ENCODE peak calls at places on chromosomes 13 and 19, in seven cellular contexts. One of them, this sample, is unnamed.
A peak's percentile ranks its signal among the peaks of the same experiment; 100 is the strongest.

GRCh38 chr13:46631184-46631542 is 78.2 kb downstream of the LRCH1 start:
- DNase-seq in NAMALWA: no peak
- DNase-seq in fibroblast of the conjunctiva: no peak
- DNase-seq in NCI-H187: no peak
- DNase-seq in ELF-1: no peak
- DNase-seq in NCI-H1105: no peak
- DNase-seq in choroid plexus epithelial cell: no peak
- DNase-seq in this sample: no peak

GRCh38 chr13:35789335-35790166 is 313.1 kb upstream of the MAB21L1 start:
- DNase-seq in NCI-H187: no peak
- DNase-seq in ELF-1: no peak
- DNase-seq in NAMALWA: peak; percentile 53
- DNase-seq in choroid plexus epithelial cell: peak; percentile 79
- DNase-seq in NCI-H1105: peak; percentile 19
- DNase-seq in fibroblast of the conjunctiva: peak; percentile 38
- DNase-seq in this sample: no peak

GRCh38 chr13:30158774-30159445 is 148.4 kb downstream of the KATNAL1 start:
- DNase-seq in NCI-H1105: no peak
- DNase-seq in choroid plexus epithelial cell: peak; percentile 89
- DNase-seq in fibroblast of the conjunctiva: peak; percentile 38
- DNase-seq in NCI-H187: no peak
- DNase-seq in ELF-1: no peak
- DNase-seq in NAMALWA: no peak
- DNase-seq in this sample: peak; percentile 42

GRCh38 chr19:1079566-1080111 is 12.7 kb downstream of the ARHGAP45 start:
- DNase-seq in NCI-H1105: no peak
- DNase-seq in choroid plexus epithelial cell: no peak
- DNase-seq in fibroblast of the conjunctiva: no peak
- DNase-seq in NCI-H187: no peak
- DNase-seq in ELF-1: peak; percentile 80
- DNase-seq in NAMALWA: no peak
- DNase-seq in this sample: no peak

GRCh38 chr19:41531438-41532311 is 44.3 kb upstream of the CEACAM21 start:
- DNase-seq in ELF-1: no peak
- DNase-seq in fibroblast of the conjunctiva: peak; percentile 24
- DNase-seq in NCI-H187: no peak
- DNase-seq in NAMALWA: peak; percentile 97
- DNase-seq in choroid plexus epithelial cell: peak; percentile 81
- DNase-seq in NCI-H1105: no peak
- DNase-seq in this sample: peak; percentile 44

GRCh38 chr19:40705950-40706619 is 10.6 kb downstream of the COQ8B start:
- DNase-seq in NCI-H1105: no peak
- DNase-seq in fibroblast of the conjunctiva: no peak
- DNase-seq in choroid plexus epithelial cell: no peak
- DNase-seq in ELF-1: no peak
- DNase-seq in NCI-H187: no peak
- DNase-seq in NAMALWA: no peak
- DNase-seq in this sample: no peak

GRCh38 chr13:113142876-113143275 is 15.6 kb upstream of the PROZ start:
- DNase-seq in choroid plexus epithelial cell: no peak
- DNase-seq in ELF-1: no peak
- DNase-seq in NCI-H187: no peak
- DNase-seq in NCI-H1105: no peak
- DNase-seq in fibroblast of the conjunctiva: no peak
- DNase-seq in NAMALWA: no peak
- DNase-seq in this sample: no peak

GRCh38 chr13:72151241-72151640 is 284.2 kb upstream of the DACH1 start:
- DNase-seq in ELF-1: no peak
- DNase-seq in NAMALWA: no peak
- DNase-seq in fibroblast of the conjunctiva: no peak
- DNase-seq in choroid plexus epithelial cell: peak; percentile 87
- DNase-seq in NCI-H187: no peak
- DNase-seq in NCI-H1105: no peak
- DNase-seq in this sample: no peak

GRCh38 chr13:37769545-37769944 is 100.0 kb downstream of the TRPC4 start:
- DNase-seq in NAMALWA: no peak
- DNase-seq in choroid plexus epithelial cell: no peak
- DNase-seq in NCI-H1105: no peak
- DNase-seq in fibroblast of the conjunctiva: no peak
- DNase-seq in NCI-H187: no peak
- DNase-seq in ELF-1: no peak
- DNase-seq in this sample: no peak

GRCh38 chr13:102847272-102848234 is 1.7 kb downstream of the ERCC5 start:
- DNase-seq in ELF-1: peak; percentile 20
- DNase-seq in choroid plexus epithelial cell: peak; percentile 71
- DNase-seq in fibroblast of the conjunctiva: no peak
- DNase-seq in NAMALWA: peak; percentile 87
- DNase-seq in NCI-H187: no peak
- DNase-seq in NCI-H1105: no peak
- DNase-seq in this sample: peak; percentile 59

GRCh38 chr13:42393573-42394360 is 121.8 kb downstream of the AKAP11 start:
- DNase-seq in ELF-1: no peak
- DNase-seq in fibroblast of the conjunctiva: no peak
- DNase-seq in NCI-H187: no peak
- DNase-seq in NAMALWA: no peak
- DNase-seq in choroid plexus epithelial cell: no peak
- DNase-seq in NCI-H1105: no peak
- DNase-seq in this sample: no peak

GRCh38 chr13:37925878-37926473 is 56.4 kb upstream of the TRPC4 start:
- DNase-seq in NAMALWA: no peak
- DNase-seq in fibroblast of the conjunctiva: no peak
- DNase-seq in NCI-H1105: no peak
- DNase-seq in choroid plexus epithelial cell: no peak
- DNase-seq in ELF-1: no peak
- DNase-seq in NCI-H187: no peak
- DNase-seq in this sample: no peak

GRCh38 chr19:38543807-38544568 is 73.8 kb downstream of the MAP4K1 start:
- DNase-seq in choroid plexus epithelial cell: peak; percentile 89
- DNase-seq in NCI-H187: no peak
- DNase-seq in ELF-1: peak; percentile 83
- DNase-seq in fibroblast of the conjunctiva: peak; percentile 69
- DNase-seq in NCI-H1105: no peak
- DNase-seq in NAMALWA: peak; percentile 88
- DNase-seq in this sample: peak; percentile 70

GRCh38 chr13:36297600-36298338 is at the start of gene CCDC169:
- DNase-seq in NCI-H187: peak; percentile 4
- DNase-seq in NAMALWA: no peak
- DNase-seq in NCI-H1105: peak; percentile 37
- DNase-seq in choroid plexus epithelial cell: peak; percentile 52
- DNase-seq in fibroblast of the conjunctiva: peak; percentile 32
- DNase-seq in ELF-1: peak; percentile 96
- DNase-seq in this sample: peak; percentile 59

GRCh38 chr13:112888238-112889111 is 80.5 kb upstream of the MCF2L start:
- DNase-seq in ELF-1: no peak
- DNase-seq in fibroblast of the conjunctiva: no peak
- DNase-seq in NAMALWA: no peak
- DNase-seq in choroid plexus epithelial cell: no peak
- DNase-seq in NCI-H1105: no peak
- DNase-seq in NCI-H187: no peak
- DNase-seq in this sample: no peak

GRCh38 chr19:38713227-38713649 is 31.0 kb downstream of the CAPN12 start:
- DNase-seq in ELF-1: no peak
- DNase-seq in NCI-H187: no peak
- DNase-seq in fibroblast of the conjunctiva: peak; percentile 86
- DNase-seq in choroid plexus epithelial cell: peak; percentile 60
- DNase-seq in NCI-H1105: no peak
- DNase-seq in NAMALWA: no peak
- DNase-seq in this sample: no peak

GRCh38 chr19:1450735-1451669 is 1.1 kb downstream of the APC2 start:
- DNase-seq in NAMALWA: peak; percentile 50
- DNase-seq in fibroblast of the conjunctiva: no peak
- DNase-seq in NCI-H187: no peak
- DNase-seq in NCI-H1105: no peak
- DNase-seq in choroid plexus epithelial cell: no peak
- DNase-seq in ELF-1: no peak
- DNase-seq in this sample: no peak